ENCODE peak calls at places on chromosomes 12 and 14, in four cellular contexts. K is uterus; N is stimulated activated CD4-positive, alpha-beta T cell treated with anti-CD3 and anti-CD28 coated beads, Interleukin-1b, Interleukin-23, amount 100 ng/mL, for 1 hour; A is NCI-H1092. C is an unnamed sample.
A peak's percentile ranks its signal among the peaks of the same experiment; 100 is the strongest.

GRCh38 chr12:49882248-49882850 is 21.4 kb downstream of the FAIM2 start:
- DNase-seq in K (no peak), A (no peak), N (no peak), C (no peak)

GRCh38 chr12:124453419-124454351 is 113.7 kb downstream of the NCOR2 start:
- DNase-seq in N (peak; percentile 69), A (no peak), K (peak; percentile 79), C (no peak)

GRCh38 chr12:1435456-1435855 is 158.9 kb downstream of the FBXL14 start:
- DNase-seq in K (no peak), N (no peak), A (no peak), C (no peak)

GRCh38 chr14:35001624-35002023 is 18.8 kb downstream of the SRP54 start:
- DNase-seq in A (no peak), N (no peak), K (no peak), C (no peak)

GRCh38 chr14:68733086-68733621 is 59.7 kb downstream of the ZFP36L1 start:
- DNase-seq in A (no peak), N (no peak), K (no peak), C (no peak)

GRCh38 chr12:18578191-18578590 is 159.6 kb downstream of the PLCZ1 start:
- DNase-seq in K (no peak), N (no peak), A (no peak), C (no peak)

GRCh38 chr12:109153711-109154434 is 37.5 kb downstream of the ACACB start:
- DNase-seq in N (no peak), A (no peak), K (peak; percentile 44), C (no peak)

GRCh38 chr12:105076913-105077312 is 7.3 kb downstream of the ALDH1L2 start:
- DNase-seq in N (no peak), K (no peak), A (no peak), C (no peak)

GRCh38 chr14:106605548-106606448 is 1079.4 kb downstream of the TMEM121 start:
- DNase-seq in N (peak; percentile 44), K (no peak), A (no peak), C (peak; percentile 88)

GRCh38 chr12:67540920-67541624 is 107.5 kb upstream of the DYRK2 start:
- DNase-seq in K (no peak), A (no peak), N (no peak), C (no peak)

GRCh38 chr12:130850418-130851021 is 11.5 kb upstream of the STX2 start:
- DNase-seq in N (no peak), A (no peak), K (no peak), C (no peak)

GRCh38 chr12:52189376-52190174 is 2.2 kb downstream of the KRT80 start:
- DNase-seq in N (no peak), K (no peak), A (no peak), C (no peak)

GRCh38 chr14:77077040-77077439 is 21.0 kb upstream of the CIPC start:
- DNase-seq in K (no peak), N (no peak), A (no peak), C (no peak)

GRCh38 chr12:106247731-106248176 is at the start of gene CKAP4:
- DNase-seq in N (no peak), K (peak; percentile 74), A (peak; percentile 20), C (peak; percentile 82)

GRCh38 chr12:94618995-94619695 is 31.2 kb downstream of the TMCC3 start:
- DNase-seq in K (no peak), N (no peak), A (no peak), C (no peak)

GRCh38 chr14:104865069-104865630 is at the start of gene CEP170B:
- DNase-seq in N (peak; percentile 16), K (no peak), A (no peak), C (no peak)

GRCh38 chr12:32841061-32841460 is 55.5 kb downstream of the PKP2 start:
- DNase-seq in A (no peak), K (no peak), N (no peak), C (no peak)

GRCh38 chr12:13208533-13209278 is 12.2 kb downstream of the EMP1 start:
- DNase-seq in N (no peak), K (no peak), A (peak; percentile 9), C (no peak)

GRCh38 chr12:27178251-27178650 is 65.8 kb upstream of the STK38L start:
- DNase-seq in N (no peak), A (no peak), K (no peak), C (no peak)

GRCh38 chr12:48542300-48542928 is 17.0 kb downstream of the OR8S1 start:
- DNase-seq in N (peak; percentile 2), A (peak; percentile 31), K (no peak), C (no peak)

GRCh38 chr14:104420990-104421389 is 158.6 kb upstream of the C14orf180 start:
- DNase-seq in N (no peak), A (no peak), K (no peak), C (no peak)

GRCh38 chr14:104237651-104238423 is 99.5 kb downstream of the KIF26A start:
- DNase-seq in N (no peak), K (no peak), A (no peak), C (no peak)

GRCh38 chr14:28101992-28102391 is 664.6 kb upstream of the FOXG1 start:
- DNase-seq in N (no peak), K (no peak), A (peak; percentile 93), C (peak; percentile 66)

GRCh38 chr12:51874013-51874412 is 13.9 kb upstream of the ANKRD33 start:
- DNase-seq in N (no peak), A (no peak), K (no peak), C (no peak)

GRCh38 chr12:54251667-54252284 is 28.1 kb downstream of the CBX5 start:
- DNase-seq in N (no peak), K (no peak), A (peak; percentile 51), C (peak; percentile 42)

GRCh38 chr14:32201816-32202467 is at the start of gene RNU6-7:
- DNase-seq in K (peak; percentile 57), A (no peak), N (no peak), C (peak; percentile 24)

GRCh38 chr14:50363734-50364113 is 33.0 kb downstream of the CDKL1 start:
- DNase-seq in N (no peak), A (no peak), K (no peak), C (no peak)

GRCh38 chr14:69928111-69928523 is 48.9 kb downstream of the SMOC1 start:
- DNase-seq in N (no peak), K (no peak), A (no peak), C (no peak)

GRCh38 chr12:5889381-5890047 is 55.5 kb downstream of the ANO2 start:
- DNase-seq in N (no peak), A (no peak), K (no peak), C (no peak)